ENCODE peak calls at places on chromosomes 7 and 10, in four cellular contexts. One of them, this sample, is unnamed.

GRCh38 chr7:139043823-139044812 is 8.3 kb upstream of the ZC3HAV1L start:
- DNase-seq in A549: peak
- DNase-seq in transverse colon: peak
- DNase-seq in pancreas: no peak
- DNase-seq in this sample: no peak

GRCh38 chr10:43361532-43362190 is 9.8 kb upstream of the FXYD4 start:
- DNase-seq in transverse colon: no peak
- DNase-seq in A549: no peak
- DNase-seq in pancreas: no peak
- DNase-seq in this sample: no peak

GRCh38 chr7:72040641-72041040 is 371.5 kb downstream of the CALN1 start:
- DNase-seq in pancreas: no peak
- DNase-seq in transverse colon: no peak
- DNase-seq in A549: no peak
- DNase-seq in this sample: no peak

GRCh38 chr7:133026210-133026859 is 55.6 kb downstream of the CHCHD3 start:
- DNase-seq in A549: no peak
- DNase-seq in pancreas: no peak
- DNase-seq in transverse colon: no peak
- DNase-seq in this sample: no peak

GRCh38 chr7:143485500-143485899 is 7.8 kb downstream of the TAS2R41 start:
- DNase-seq in A549: no peak
- DNase-seq in transverse colon: no peak
- DNase-seq in pancreas: no peak
- DNase-seq in this sample: no peak

GRCh38 chr10:33965795-33966581 is 631.5 kb upstream of the NRP1 start:
- DNase-seq in transverse colon: no peak
- DNase-seq in A549: no peak
- DNase-seq in pancreas: peak
- DNase-seq in this sample: no peak

GRCh38 chr10:5325076-5325475 is 39.7 kb upstream of the UCN3 start:
- DNase-seq in pancreas: no peak
- DNase-seq in transverse colon: no peak
- DNase-seq in A549: no peak
- DNase-seq in this sample: no peak

GRCh38 chr10:109328001-109328400 is 595.3 kb downstream of the XPNPEP1 start:
- DNase-seq in pancreas: no peak
- DNase-seq in transverse colon: no peak
- DNase-seq in A549: no peak
- DNase-seq in this sample: no peak

GRCh38 chr7:157643525-157643970 is 306.7 kb downstream of the DNAJB6 start:
- DNase-seq in pancreas: no peak
- DNase-seq in A549: no peak
- DNase-seq in transverse colon: no peak
- DNase-seq in this sample: no peak

GRCh38 chr10:33006342-33006887 is 48.4 kb upstream of the ITGB1 start:
- DNase-seq in transverse colon: no peak
- DNase-seq in pancreas: no peak
- DNase-seq in A549: peak
- DNase-seq in this sample: no peak

GRCh38 chr7:2719007-2719406 is 31.0 kb downstream of the AMZ1 start:
- DNase-seq in pancreas: no peak
- DNase-seq in transverse colon: no peak
- DNase-seq in A549: peak
- DNase-seq in this sample: peak

GRCh38 chr7:24504871-24505270 is 68.4 kb upstream of the PALS2 start:
- DNase-seq in pancreas: no peak
- DNase-seq in A549: no peak
- DNase-seq in transverse colon: no peak
- DNase-seq in this sample: no peak

GRCh38 chr7:45224832-45225231 is 67.2 kb downstream of the RAMP3 start:
- DNase-seq in A549: no peak
- DNase-seq in pancreas: no peak
- DNase-seq in transverse colon: no peak
- DNase-seq in this sample: no peak

GRCh38 chr7:116543664-116544063 is 18.8 kb downstream of the CAV1 start:
- DNase-seq in A549: no peak
- DNase-seq in pancreas: no peak
- DNase-seq in transverse colon: no peak
- DNase-seq in this sample: no peak

GRCh38 chr7:68694656-68695055 is 903.6 kb upstream of the AUTS2 start:
- DNase-seq in transverse colon: no peak
- DNase-seq in A549: no peak
- DNase-seq in pancreas: no peak
- DNase-seq in this sample: no peak

GRCh38 chr10:21547246-21547645 is 13.2 kb downstream of the MLLT10 start:
- DNase-seq in pancreas: no peak
- DNase-seq in A549: no peak
- DNase-seq in transverse colon: no peak
- DNase-seq in this sample: no peak

GRCh38 chr7:16915405-16915804 is 33.6 kb upstream of the AGR3 start:
- DNase-seq in A549: no peak
- DNase-seq in pancreas: no peak
- DNase-seq in transverse colon: no peak
- DNase-seq in this sample: peak

GRCh38 chr7:11373546-11374142 is 400.0 kb downstream of the PHF14 start:
- DNase-seq in A549: peak
- DNase-seq in transverse colon: no peak
- DNase-seq in pancreas: no peak
- DNase-seq in this sample: no peak

GRCh38 chr7:82017334-82017943 is 247.6 kb upstream of the HGF start:
- DNase-seq in transverse colon: no peak
- DNase-seq in pancreas: no peak
- DNase-seq in A549: peak
- DNase-seq in this sample: peak

GRCh38 chr7:103632972-103633371 is 187.0 kb upstream of the SLC26A5 start:
- DNase-seq in A549: no peak
- DNase-seq in pancreas: no peak
- DNase-seq in transverse colon: no peak
- DNase-seq in this sample: peak

GRCh38 chr7:154371424-154371823 is 319.2 kb downstream of the DPP6 start:
- DNase-seq in A549: no peak
- DNase-seq in pancreas: no peak
- DNase-seq in transverse colon: no peak
- DNase-seq in this sample: no peak

GRCh38 chr7:105594034-105594433 is 12.7 kb upstream of the EFCAB10 start:
- DNase-seq in transverse colon: no peak
- DNase-seq in pancreas: no peak
- DNase-seq in A549: no peak
- DNase-seq in this sample: no peak

GRCh38 chr10:33215635-33216034 is 118.8 kb downstream of the NRP1 start:
- DNase-seq in pancreas: no peak
- DNase-seq in A549: no peak
- DNase-seq in transverse colon: no peak
- DNase-seq in this sample: no peak

GRCh38 chr10:99870051-99870730 is 87.8 kb downstream of the ABCC2 start:
- DNase-seq in pancreas: no peak
- DNase-seq in transverse colon: no peak
- DNase-seq in A549: no peak
- DNase-seq in this sample: no peak

GRCh38 chr10:93680414-93681047 is 21.9 kb downstream of the FRA10AC1 start:
- DNase-seq in transverse colon: no peak
- DNase-seq in pancreas: no peak
- DNase-seq in A549: peak
- DNase-seq in this sample: peak

GRCh38 chr10:131569851-131570715 is 258.6 kb upstream of the TCERG1L start:
- DNase-seq in pancreas: no peak
- DNase-seq in A549: no peak
- DNase-seq in transverse colon: no peak
- DNase-seq in this sample: no peak
- TF ChIP-seq CTCF in pancreas: no peak
- TF ChIP-seq CTCF in A549: no peak
- TF ChIP-seq CTCF in transverse colon: no peak
- TF ChIP-seq CTCF in this sample: no peak

GRCh38 chr7:41045556-41046123 is 657.2 kb downstream of the INHBA start:
- DNase-seq in A549: no peak
- DNase-seq in pancreas: peak
- DNase-seq in transverse colon: peak
- DNase-seq in this sample: peak
- TF ChIP-seq CTCF in A549: no peak
- TF ChIP-seq CTCF in pancreas: peak
- TF ChIP-seq CTCF in transverse colon: peak
- TF ChIP-seq CTCF in this sample: no peak

GRCh38 chr10:110548002-110548401 is 19.5 kb upstream of the SMC3 start:
- DNase-seq in A549: no peak
- DNase-seq in transverse colon: no peak
- DNase-seq in pancreas: no peak
- DNase-seq in this sample: no peak
- TF ChIP-seq CTCF in A549: no peak
- TF ChIP-seq CTCF in transverse colon: no peak
- TF ChIP-seq CTCF in pancreas: no peak
- TF ChIP-seq CTCF in this sample: no peak

GRCh38 chr7:33909755-33910154 is 4.4 kb downstream of the BMPER start:
- DNase-seq in pancreas: no peak
- DNase-seq in A549: no peak
- DNase-seq in transverse colon: no peak
- DNase-seq in this sample: no peak

GRCh38 chr7:33906697-33907096 is 1.4 kb downstream of the BMPER start:
- DNase-seq in transverse colon: no peak
- DNase-seq in A549: no peak
- DNase-seq in pancreas: no peak
- DNase-seq in this sample: no peak

GRCh38 chr7:33910756-33911155 is 5.4 kb downstream of the BMPER start:
- DNase-seq in transverse colon: no peak
- DNase-seq in pancreas: no peak
- DNase-seq in A549: no peak
- DNase-seq in this sample: no peak

GRCh38 chr7:33907625-33908024 is 2.3 kb downstream of the BMPER start:
- DNase-seq in A549: no peak
- DNase-seq in pancreas: no peak
- DNase-seq in transverse colon: no peak
- DNase-seq in this sample: no peak

GRCh38 chr7:33909312-33909711 is 4.0 kb downstream of the BMPER start:
- DNase-seq in pancreas: no peak
- DNase-seq in A549: peak
- DNase-seq in transverse colon: no peak
- DNase-seq in this sample: no peak
- TF ChIP-seq CTCF in pancreas: no peak
- TF ChIP-seq CTCF in A549: no peak
- TF ChIP-seq CTCF in transverse colon: no peak
- TF ChIP-seq CTCF in this sample: no peak

GRCh38 chr10:18417950-18418527 is 233.3 kb downstream of the NSUN6 start:
- DNase-seq in A549: no peak
- DNase-seq in pancreas: no peak
- DNase-seq in transverse colon: no peak
- DNase-seq in this sample: no peak
- TF ChIP-seq CTCF in A549: no peak
- TF ChIP-seq CTCF in pancreas: no peak
- TF ChIP-seq CTCF in transverse colon: no peak
- TF ChIP-seq CTCF in this sample: no peak